ENCODE peak calls at places on chromosomes 3 and 15, in eight cellular contexts. B is T-helper 1 cell; A is astrocyte of the spinal cord; L is anterior cingulate cortex; R is activated naive CD4-positive, alpha-beta T cell; W is NCI-H1092 treated with DMSO at 0.1 percent for 48 hours; M is NAMALWA; K is neural progenitor cell. I is an unnamed sample.

GRCh38 chr3:38017445-38018295 is 11.8 kb downstream of the PLCD1 start:
- DNase-seq in B (no peak), A (no peak), L (no peak), R (no peak), W (no peak), M (no peak), K (no peak), I (no peak)

GRCh38 chr3:125023833-125024560 is 31.8 kb downstream of the HEG1 start:
- DNase-seq in B (no peak), A (no peak), L (no peak), R (no peak), W (no peak), M (no peak), K (no peak), I (no peak)

GRCh38 chr3:105915524-105915923 is 46.7 kb upstream of the CBLB start:
- DNase-seq in B (no peak), A (no peak), L (no peak), R (no peak), W (no peak), M (no peak), K (no peak), I (no peak)

GRCh38 chr15:60408438-60409105 is 10.8 kb upstream of the ANXA2 start:
- DNase-seq in B (peak), A (peak), L (no peak), R (no peak), W (no peak), M (peak), K (no peak), I (no peak)

GRCh38 chr15:101124731-101125558 is 126.9 kb downstream of the CHSY1 start:
- DNase-seq in B (no peak), A (peak), L (no peak), R (no peak), W (no peak), M (no peak), K (no peak), I (no peak)

GRCh38 chr3:33071181-33071580 is 25.8 kb downstream of the GLB1 start:
- DNase-seq in B (no peak), A (no peak), L (no peak), R (no peak), W (no peak), M (no peak), K (no peak), I (no peak)

GRCh38 chr3:177665122-177665808 is 468.0 kb upstream of the TBL1XR1 start:
- DNase-seq in B (no peak), A (peak), L (no peak), R (no peak), W (no peak), M (no peak), K (no peak), I (no peak)

GRCh38 chr15:40990080-40990479 is 36.8 kb downstream of the CHAC1 start:
- DNase-seq in B (no peak), A (no peak), L (no peak), R (no peak), W (no peak), M (no peak), K (no peak), I (no peak)

GRCh38 chr3:61986473-61986872 is 386.9 kb downstream of the FEZF2 start:
- DNase-seq in B (no peak), A (no peak), L (no peak), R (no peak), W (no peak), M (no peak), K (no peak), I (no peak)

GRCh38 chr3:59611649-59612431 is 562.0 kb upstream of the CFAP20DC start:
- DNase-seq in B (no peak), A (no peak), L (no peak), R (no peak), W (no peak), M (no peak), K (no peak), I (no peak)

GRCh38 chr3:161576733-161577510 is 80.3 kb downstream of the OTOL1 start:
- DNase-seq in B (no peak), A (no peak), L (no peak), R (no peak), W (peak), M (no peak), K (no peak), I (no peak)

GRCh38 chr3:194265996-194266657 is 85.0 kb downstream of the CPN2 start:
- DNase-seq in B (no peak), A (no peak), L (no peak), R (no peak), W (no peak), M (no peak), K (no peak), I (no peak)

GRCh38 chr3:126107960-126108688 is 24.2 kb upstream of the SLC41A3 start:
- DNase-seq in B (no peak), A (no peak), L (no peak), R (no peak), W (no peak), M (no peak), K (no peak), I (no peak)

GRCh38 chr15:76533060-76533955 is 196.7 kb downstream of the ISL2 start:
- DNase-seq in B (no peak), A (no peak), L (no peak), R (no peak), W (peak), M (no peak), K (no peak), I (no peak)

GRCh38 chr3:78642471-78642870 is 1125.3 kb downstream of the ROBO1 start:
- DNase-seq in B (no peak), A (no peak), L (no peak), R (no peak), W (no peak), M (no peak), K (no peak), I (no peak)

GRCh38 chr15:64444836-64445235 is 15.5 kb upstream of the ZNF609 start:
- DNase-seq in B (no peak), A (no peak), L (no peak), R (no peak), W (no peak), M (no peak), K (no peak), I (no peak)

GRCh38 chr3:189902230-189903186 is 218.2 kb downstream of the P3H2 start:
- DNase-seq in B (no peak), A (no peak), L (no peak), R (no peak), W (no peak), M (no peak), K (no peak), I (no peak)

GRCh38 chr3:12370758-12371157 is 81.9 kb downstream of the PPARG start:
- DNase-seq in B (no peak), A (peak), L (no peak), R (no peak), W (no peak), M (no peak), K (peak), I (no peak)

GRCh38 chr3:179323197-179323901 is 518 bp downstream of the ZNF639 start:
- DNase-seq in B (peak), A (peak), L (peak), R (peak), W (peak), M (peak), K (peak), I (no peak)

GRCh38 chr3:195522254-195523023 is 20.7 kb downstream of the PPP1R2 start:
- DNase-seq in B (no peak), A (peak), L (no peak), R (no peak), W (peak), M (peak), K (peak), I (no peak)

GRCh38 chr15:100438570-100438969 is 90.2 kb downstream of the CERS3 start:
- DNase-seq in B (no peak), A (no peak), L (peak), R (no peak), W (peak), M (peak), K (no peak), I (peak)

GRCh38 chr3:53671192-53672021 is 174.8 kb downstream of the CHDH start:
- DNase-seq in B (no peak), A (no peak), L (no peak), R (no peak), W (peak), M (no peak), K (no peak), I (no peak)

GRCh38 chr3:149339931-149340309 is 6.5 kb upstream of the TM4SF18 start:
- DNase-seq in B (no peak), A (peak), L (no peak), R (no peak), W (peak), M (no peak), K (no peak), I (no peak)

GRCh38 chr15:98451268-98451667 is 197.1 kb upstream of the IGF1R start:
- DNase-seq in B (no peak), A (no peak), L (no peak), R (no peak), W (no peak), M (no peak), K (no peak), I (no peak)

GRCh38 chr15:74626752-74627692 is 11.4 kb downstream of the CLK3 start:
- DNase-seq in B (no peak), A (no peak), L (no peak), R (no peak), W (no peak), M (no peak), K (no peak), I (peak)

GRCh38 chr3:116000315-116000714 is 377.0 kb downstream of the GAP43 start:
- DNase-seq in B (no peak), A (peak), L (no peak), R (no peak), W (no peak), M (no peak), K (no peak), I (no peak)

GRCh38 chr15:57432141-57432701 is 55.9 kb downstream of the CGNL1 start:
- DNase-seq in B (no peak), A (no peak), L (no peak), R (no peak), W (peak), M (no peak), K (no peak), I (peak)

GRCh38 chr15:68980786-68981185 is 33.7 kb upstream of the NOX5 start:
- DNase-seq in B (no peak), A (no peak), L (no peak), R (no peak), W (no peak), M (no peak), K (no peak), I (no peak)

GRCh38 chr3:158531334-158531733 is 39.7 kb upstream of the MLF1 start:
- DNase-seq in B (no peak), A (no peak), L (no peak), R (no peak), W (no peak), M (no peak), K (no peak), I (no peak)

GRCh38 chr3:56415672-56416071 is 52.6 kb downstream of the ERC2 start:
- DNase-seq in B (no peak), A (peak), L (no peak), R (no peak), W (peak), M (no peak), K (no peak), I (no peak)

GRCh38 chr3:20056727-20057611 is 16.7 kb downstream of the KAT2B start:
- DNase-seq in B (peak), A (peak), L (no peak), R (no peak), W (no peak), M (no peak), K (no peak), I (no peak)

I was measured in amygdala.